ENCODE peak calls at places on chromosome 16, in nine cellular contexts. M is WERI-Rb-1; J is thoracic aorta; Q is CD4-positive, alpha-beta T cell; B is foreskin keratinocyte; K is neural progenitor cell; D is stomach; F is suprapubic skin; L is mammary epithelial cell. H is an unnamed sample. For H3K27me3, the result is how much of the 10 kb centered on the place peaks cover.

GRCh38 chr16:57167951-57168350 is 17.9 kb downstream of the PSME3IP1 start:
- DNase-seq in M (no peak), J (no peak), Q (no peak), B (peak), K (peak), D (no peak), F (no peak), L (peak), H (peak)

GRCh38 chr16:57202095-57202886 is 16.2 kb downstream of the RSPRY1 start:
- DNase-seq in M (no peak), J (no peak), Q (no peak), B (no peak), K (no peak), D (no peak), F (no peak), L (no peak), H (peak)

GRCh38 chr16:56814537-56815432 is 50.2 kb upstream of the SLC12A3 start:
- DNase-seq in M (no peak), J (no peak), Q (no peak), B (peak), K (peak), D (no peak), F (no peak), L (no peak), H (no peak)

GRCh38 chr16:5042574-5043171 is 8.9 kb upstream of the NAGPA start:
- DNase-seq in M (no peak), J (no peak), Q (no peak), B (peak), K (peak), D (no peak), F (no peak), L (peak), H (peak)

GRCh38 chr16:67667434-67667816 is 811 bp downstream of the C16orf86 start:
- DNase-seq in M (no peak), J (no peak), Q (no peak), B (no peak), K (no peak), D (no peak), F (no peak), L (no peak), H (no peak)

GRCh38 chr16:87125206-87126155 is 191.7 kb downstream of the C16orf95 start:
- DNase-seq in M (peak), J (no peak), Q (no peak), B (no peak), K (no peak), D (no peak), F (no peak), L (no peak), H (no peak)

GRCh38 chr16:89257757-89258465 is 40.4 kb downstream of the ZNF778 start:
- DNase-seq in M (no peak), J (no peak), Q (no peak), B (no peak), K (no peak), D (no peak), F (no peak), L (no peak), H (no peak)

GRCh38 chr16:75566889-75567255 is 693 bp downstream of the GABARAPL2 start:
- DNase-seq in M (no peak), J (no peak), Q (no peak), B (no peak), K (peak), D (no peak), F (no peak), L (no peak), H (peak)

GRCh38 chr16:70677499-70678120 is 8.2 kb downstream of the MTSS2 start:
- DNase-seq in M (no peak), J (no peak), Q (no peak), B (no peak), K (no peak), D (no peak), F (no peak), L (no peak), H (no peak)

GRCh38 chr16:760498-761343 is at the start of gene MSLN:
- DNase-seq in M (no peak), J (no peak), Q (no peak), B (peak), K (no peak), D (no peak), F (no peak), L (peak), H (no peak)

GRCh38 chr16:71409038-71409775 is 32.6 kb downstream of the TLE7 start:
- DNase-seq in M (no peak), J (no peak), Q (no peak), B (no peak), K (no peak), D (no peak), F (no peak), L (no peak), H (no peak)

GRCh38 chr16:28823291-28823718 is 506 bp downstream of the ATXN2L start:
- DNase-seq in M (no peak), J (no peak), Q (peak), B (peak), K (peak), D (no peak), F (no peak), L (no peak), H (no peak)

GRCh38 chr16:424623-425081 is 797 bp upstream of the RAB11FIP3 start:
- DNase-seq in M (no peak), J (no peak), Q (no peak), B (no peak), K (no peak), D (peak), F (no peak), L (no peak), H (no peak)

DNA sequence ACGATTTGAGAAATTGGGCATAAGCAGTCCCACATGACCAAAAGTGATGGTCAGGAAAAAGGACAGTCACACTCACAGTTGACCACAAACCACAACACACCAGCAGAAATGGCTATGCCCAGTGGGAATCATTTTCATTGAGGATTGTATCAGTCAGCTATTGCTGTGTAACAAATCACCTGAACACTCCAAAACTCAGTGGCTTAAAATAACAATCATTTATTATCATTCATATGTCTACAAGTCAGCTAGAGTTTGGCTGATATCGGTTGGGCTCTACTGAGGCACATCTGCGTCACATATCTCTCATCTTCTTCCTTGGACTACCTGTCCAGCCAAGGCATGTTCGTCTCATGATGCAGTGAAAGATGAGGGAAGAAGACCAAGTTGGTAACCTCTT is 93.3 kb downstream of the CMC2 start:
- DNase-seq in M (no peak), J (no peak), Q (no peak), B (no peak), K (no peak), D (no peak), F (no peak), L (no peak), H (no peak)
- TF ChIP-seq CTCF in M (no peak), J (no peak), Q (no peak), B (no peak), K (no peak), D (no peak), F (no peak), L (no peak), H (no peak)

DNA sequence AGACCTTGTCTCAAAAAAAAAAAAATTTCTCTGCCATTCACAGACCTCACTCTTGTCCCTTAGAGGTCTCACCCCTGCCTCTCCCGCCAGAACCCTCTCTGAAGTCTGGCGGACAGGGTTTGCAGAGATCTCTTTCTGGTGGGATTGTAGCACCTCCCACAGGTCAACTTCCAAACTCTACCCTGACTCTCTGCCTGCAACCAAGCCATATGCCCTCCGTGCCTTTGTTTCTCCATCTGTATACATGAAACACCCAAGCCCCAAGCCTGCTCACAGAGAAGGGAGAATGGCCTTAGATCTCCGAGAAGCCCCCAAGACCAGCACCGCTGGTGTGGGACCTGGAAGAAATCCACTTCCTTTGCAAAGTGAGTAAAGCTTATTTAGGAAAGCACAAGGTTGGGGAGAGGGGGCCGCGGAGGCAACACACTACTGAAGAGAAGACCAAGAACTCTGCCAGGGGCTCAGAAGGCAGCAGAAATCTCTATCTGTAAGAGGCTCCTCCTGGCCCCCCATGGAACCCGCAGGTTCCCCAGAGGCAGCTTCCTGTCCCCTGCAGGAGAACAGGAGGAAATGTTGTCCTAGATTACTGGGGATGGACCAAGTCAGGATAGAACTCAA is 219.9 kb downstream of the C16orf78 start:
- DNase-seq in M (peak), J (no peak), Q (no peak), B (no peak), K (no peak), D (peak), F (no peak), L (no peak), H (no peak)
- H3K27me3 ChIP-seq in M (under half), J (under half), Q (under half), B (under half), K (under half), D (under half), F (under half), L (under half), H (under half)

GRCh38 chr16:72590179-72590937 is 418.4 kb upstream of the PMFBP1 start:
- DNase-seq in M (no peak), J (no peak), Q (no peak), B (no peak), K (no peak), D (no peak), F (no peak), L (no peak), H (peak)
- TF ChIP-seq CTCF in M (no peak), J (no peak), Q (no peak), B (no peak), K (no peak), D (no peak), F (no peak), L (no peak), H (no peak)

DNA sequence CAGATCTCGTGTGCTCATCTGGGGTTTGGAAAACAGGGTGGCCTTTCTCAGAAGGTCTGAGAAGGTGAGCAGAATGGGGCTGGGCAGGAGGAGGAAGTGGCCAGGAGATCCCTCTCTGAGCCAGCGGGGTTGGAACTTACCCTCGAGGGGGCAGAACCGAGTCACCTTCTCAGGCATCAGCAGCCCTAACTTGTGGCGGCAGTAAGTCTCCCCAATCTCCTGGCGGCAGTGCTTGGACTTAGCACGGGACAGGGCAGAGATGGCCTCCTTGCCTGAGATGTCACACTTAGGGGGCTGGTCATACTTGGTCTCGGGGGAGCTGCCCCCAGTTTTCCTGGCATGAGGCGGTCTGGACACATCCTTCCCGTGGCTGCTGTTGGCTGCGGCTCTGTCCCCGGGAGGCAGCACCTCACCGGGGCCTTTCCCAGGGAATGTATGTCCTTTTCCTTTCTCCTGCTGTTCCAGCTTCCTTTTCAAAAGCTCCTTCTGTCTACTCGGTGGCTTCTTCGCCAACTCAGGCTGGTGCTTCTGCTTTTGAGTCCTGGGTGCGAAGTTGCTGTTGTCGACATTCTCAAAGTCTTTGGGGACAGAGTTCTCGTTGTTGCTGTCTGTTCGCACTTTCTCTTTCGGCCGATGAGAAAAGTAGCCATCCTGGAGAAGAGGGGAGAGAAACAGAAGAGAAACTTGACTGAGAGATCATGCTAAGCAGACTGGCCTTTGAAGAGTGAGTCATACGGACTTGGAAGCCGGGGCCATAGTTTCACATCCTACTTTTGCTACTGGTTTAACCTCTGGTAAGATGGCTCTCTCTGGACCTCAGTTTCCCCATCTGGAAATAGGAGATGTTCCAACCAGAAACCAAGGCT is 211.7 kb downstream of the XYLT1 start:
- DNase-seq in M (no peak), J (no peak), Q (no peak), B (no peak), K (no peak), D (no peak), F (no peak), L (no peak), H (peak)
- H3K27me3 ChIP-seq in M (under half), J (under half), Q (under half), B (under half), K (under half), D (under half), F (under half), L (under half), H (under half)

GRCh38 chr16:13426279-13426678 is 493.7 kb upstream of the ERCC4 start:
- DNase-seq in M (peak), J (no peak), Q (no peak), B (no peak), K (peak), D (no peak), F (no peak), L (no peak), H (no peak)
- TF ChIP-seq CTCF in M (peak), J (no peak), Q (no peak), B (peak), K (peak), D (no peak), F (no peak), L (no peak), H (no peak)

H was measured in MM.1S.